ENCODE peak calls at places on chromosomes 6 and 20, in nine cellular contexts. One of them, this sample, is unnamed.

GRCh38 chr6:15132854-15133670 is 112.8 kb upstream of the JARID2 start:
- DNase-seq in lung: peak
- DNase-seq in HFF-Myc: no peak
- DNase-seq in AG04450: peak
- DNase-seq in K562: no peak
- DNase-seq in neural progenitor cell: no peak
- DNase-seq in nephron progenitor cell: no peak
- DNase-seq in H9: no peak
- DNase-seq in lower lobe of right lung: no peak
- DNase-seq in this sample: peak

GRCh38 chr20:43736588-43737091 is 9.8 kb upstream of the GTSF1L start:
- DNase-seq in lung: no peak
- DNase-seq in HFF-Myc: no peak
- DNase-seq in AG04450: no peak
- DNase-seq in K562: peak
- DNase-seq in neural progenitor cell: peak
- DNase-seq in nephron progenitor cell: no peak
- DNase-seq in H9: no peak
- DNase-seq in lower lobe of right lung: no peak
- DNase-seq in this sample: no peak

GRCh38 chr6:154951400-154952200 is 43.5 kb upstream of the TIAM2 start:
- DNase-seq in lung: no peak
- DNase-seq in HFF-Myc: no peak
- DNase-seq in AG04450: no peak
- DNase-seq in K562: no peak
- DNase-seq in neural progenitor cell: no peak
- DNase-seq in nephron progenitor cell: no peak
- DNase-seq in H9: no peak
- DNase-seq in lower lobe of right lung: no peak
- DNase-seq in this sample: no peak

GRCh38 chr20:17210387-17210786 is 16.5 kb upstream of the PCSK2 start:
- DNase-seq in lung: no peak
- DNase-seq in HFF-Myc: no peak
- DNase-seq in AG04450: no peak
- DNase-seq in K562: no peak
- DNase-seq in neural progenitor cell: no peak
- DNase-seq in nephron progenitor cell: no peak
- DNase-seq in H9: no peak
- DNase-seq in lower lobe of right lung: no peak
- DNase-seq in this sample: no peak

GRCh38 chr6:170532867-170533488 is 20.1 kb downstream of the PSMB1 start:
- DNase-seq in lung: no peak
- DNase-seq in HFF-Myc: no peak
- DNase-seq in AG04450: no peak
- DNase-seq in K562: no peak
- DNase-seq in neural progenitor cell: no peak
- DNase-seq in nephron progenitor cell: no peak
- DNase-seq in H9: no peak
- DNase-seq in lower lobe of right lung: no peak
- DNase-seq in this sample: no peak

GRCh38 chr6:47655719-47656595 is 42.4 kb upstream of the ADGRF4 start:
- DNase-seq in lung: no peak
- DNase-seq in HFF-Myc: peak
- DNase-seq in AG04450: no peak
- DNase-seq in K562: peak
- DNase-seq in neural progenitor cell: peak
- DNase-seq in nephron progenitor cell: peak
- DNase-seq in H9: peak
- DNase-seq in lower lobe of right lung: no peak
- DNase-seq in this sample: peak

GRCh38 chr6:97014595-97014994 is 90.1 kb downstream of the KLHL32 start:
- DNase-seq in lung: no peak
- DNase-seq in HFF-Myc: no peak
- DNase-seq in AG04450: no peak
- DNase-seq in K562: no peak
- DNase-seq in neural progenitor cell: no peak
- DNase-seq in nephron progenitor cell: no peak
- DNase-seq in H9: no peak
- DNase-seq in lower lobe of right lung: no peak
- DNase-seq in this sample: no peak

GRCh38 chr6:139965393-139965792 is 590.9 kb upstream of the CITED2 start:
- DNase-seq in lung: no peak
- DNase-seq in HFF-Myc: no peak
- DNase-seq in AG04450: no peak
- DNase-seq in K562: no peak
- DNase-seq in neural progenitor cell: no peak
- DNase-seq in nephron progenitor cell: no peak
- DNase-seq in H9: no peak
- DNase-seq in lower lobe of right lung: no peak
- DNase-seq in this sample: peak

GRCh38 chr6:37182736-37183590 is 13.0 kb downstream of the PIM1 start:
- DNase-seq in lung: peak
- DNase-seq in HFF-Myc: no peak
- DNase-seq in AG04450: no peak
- DNase-seq in K562: peak
- DNase-seq in neural progenitor cell: no peak
- DNase-seq in nephron progenitor cell: no peak
- DNase-seq in H9: no peak
- DNase-seq in lower lobe of right lung: peak
- DNase-seq in this sample: no peak

GRCh38 chr20:21004386-21005076 is 101.6 kb downstream of the LINC00237 start:
- DNase-seq in lung: no peak
- DNase-seq in HFF-Myc: no peak
- DNase-seq in AG04450: no peak
- DNase-seq in K562: no peak
- DNase-seq in neural progenitor cell: no peak
- DNase-seq in nephron progenitor cell: no peak
- DNase-seq in H9: no peak
- DNase-seq in lower lobe of right lung: no peak
- DNase-seq in this sample: no peak

GRCh38 chr6:50927816-50928215 is 109.1 kb downstream of the TFAP2B start:
- DNase-seq in lung: no peak
- DNase-seq in HFF-Myc: no peak
- DNase-seq in AG04450: no peak
- DNase-seq in K562: no peak
- DNase-seq in neural progenitor cell: no peak
- DNase-seq in nephron progenitor cell: no peak
- DNase-seq in H9: no peak
- DNase-seq in lower lobe of right lung: no peak
- DNase-seq in this sample: no peak

GRCh38 chr6:6883011-6883410 is 224.8 kb upstream of the RREB1 start:
- DNase-seq in lung: no peak
- DNase-seq in HFF-Myc: no peak
- DNase-seq in AG04450: no peak
- DNase-seq in K562: no peak
- DNase-seq in neural progenitor cell: no peak
- DNase-seq in nephron progenitor cell: no peak
- DNase-seq in H9: no peak
- DNase-seq in lower lobe of right lung: no peak
- DNase-seq in this sample: no peak

GRCh38 chr6:150925655-150925928 is 60.1 kb downstream of the MTHFD1L start:
- DNase-seq in lung: no peak
- DNase-seq in HFF-Myc: no peak
- DNase-seq in AG04450: no peak
- DNase-seq in K562: no peak
- DNase-seq in neural progenitor cell: no peak
- DNase-seq in nephron progenitor cell: no peak
- DNase-seq in H9: no peak
- DNase-seq in lower lobe of right lung: no peak
- DNase-seq in this sample: peak

GRCh38 chr6:39417440-39417839 is 94.9 kb upstream of the KCNK16 start:
- DNase-seq in lung: no peak
- DNase-seq in HFF-Myc: no peak
- DNase-seq in AG04450: no peak
- DNase-seq in K562: no peak
- DNase-seq in neural progenitor cell: no peak
- DNase-seq in nephron progenitor cell: no peak
- DNase-seq in H9: no peak
- DNase-seq in lower lobe of right lung: no peak
- DNase-seq in this sample: no peak

GRCh38 chr6:13754644-13755043 is 43.0 kb upstream of the RANBP9 start:
- DNase-seq in lung: no peak
- DNase-seq in HFF-Myc: no peak
- DNase-seq in AG04450: no peak
- DNase-seq in K562: no peak
- DNase-seq in neural progenitor cell: no peak
- DNase-seq in nephron progenitor cell: no peak
- DNase-seq in H9: no peak
- DNase-seq in lower lobe of right lung: no peak
- DNase-seq in this sample: no peak

GRCh38 chr6:19478992-19479391 is 358.2 kb upstream of the ID4 start:
- DNase-seq in lung: no peak
- DNase-seq in HFF-Myc: no peak
- DNase-seq in AG04450: no peak
- DNase-seq in K562: no peak
- DNase-seq in neural progenitor cell: no peak
- DNase-seq in nephron progenitor cell: no peak
- DNase-seq in H9: no peak
- DNase-seq in lower lobe of right lung: no peak
- DNase-seq in this sample: peak

DNA sequence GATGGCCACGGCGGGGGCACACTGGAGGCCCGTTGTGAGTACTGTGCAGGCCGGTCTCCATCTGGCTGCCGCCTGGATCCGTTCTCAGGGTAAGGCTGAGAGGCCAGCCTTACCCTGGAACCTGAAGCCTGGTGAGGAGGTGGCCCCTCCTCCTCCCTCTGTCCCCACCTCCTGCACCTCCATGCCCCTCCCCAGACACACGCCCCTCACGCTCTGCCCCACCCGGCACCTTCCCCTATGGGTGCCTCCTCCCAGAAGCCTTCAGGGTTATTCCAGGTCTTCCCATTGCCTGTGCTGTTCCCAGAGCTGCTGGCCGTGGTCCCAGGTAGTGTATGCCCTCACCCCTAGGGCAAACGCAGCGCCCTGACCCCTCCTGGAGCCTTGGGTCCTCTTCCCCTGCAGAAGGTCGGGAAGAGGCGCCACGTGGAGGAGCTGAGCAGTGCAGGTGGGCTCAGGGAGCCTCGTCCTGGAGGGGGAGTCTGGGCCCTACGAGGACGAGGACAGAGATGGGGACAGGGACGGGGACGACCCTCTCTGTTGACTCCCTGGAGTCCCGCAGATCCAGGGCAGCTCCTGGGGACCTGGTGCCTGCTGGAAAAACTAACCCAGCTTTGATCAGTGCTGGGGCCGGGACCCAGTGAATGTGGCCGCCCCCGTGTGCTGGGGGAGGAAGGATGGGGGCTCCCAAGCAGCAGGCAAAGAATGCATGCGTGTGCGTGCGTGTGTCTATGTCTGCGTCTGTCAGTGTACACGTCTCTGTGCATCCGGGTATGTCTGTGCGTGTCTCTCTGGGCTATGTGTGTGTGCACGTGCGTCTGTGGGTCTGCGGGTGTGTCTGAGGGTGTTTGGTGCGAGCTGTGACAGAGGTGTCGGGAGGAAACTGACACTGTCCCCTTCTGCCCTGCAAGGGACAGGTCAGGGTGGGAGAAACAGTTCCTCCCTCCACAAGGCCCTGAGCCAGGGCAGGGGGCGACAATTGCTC is 8.2 kb upstream of the HRH3 start:
- DNase-seq in lung: no peak
- DNase-seq in HFF-Myc: no peak
- DNase-seq in AG04450: no peak
- DNase-seq in K562: peak
- DNase-seq in neural progenitor cell: peak
- DNase-seq in nephron progenitor cell: no peak
- DNase-seq in H9: peak
- DNase-seq in lower lobe of right lung: no peak
- DNase-seq in this sample: no peak
- TF ChIP-seq CTCF in lung: no peak
- TF ChIP-seq CTCF in HFF-Myc: no peak
- TF ChIP-seq CTCF in AG04450: no peak
- TF ChIP-seq CTCF in K562: no peak
- TF ChIP-seq CTCF in neural progenitor cell: no peak
- TF ChIP-seq CTCF in nephron progenitor cell: no peak
- TF ChIP-seq CTCF in H9: no peak
- TF ChIP-seq CTCF in lower lobe of right lung: no peak
- TF ChIP-seq CTCF in this sample: no peak

DNA sequence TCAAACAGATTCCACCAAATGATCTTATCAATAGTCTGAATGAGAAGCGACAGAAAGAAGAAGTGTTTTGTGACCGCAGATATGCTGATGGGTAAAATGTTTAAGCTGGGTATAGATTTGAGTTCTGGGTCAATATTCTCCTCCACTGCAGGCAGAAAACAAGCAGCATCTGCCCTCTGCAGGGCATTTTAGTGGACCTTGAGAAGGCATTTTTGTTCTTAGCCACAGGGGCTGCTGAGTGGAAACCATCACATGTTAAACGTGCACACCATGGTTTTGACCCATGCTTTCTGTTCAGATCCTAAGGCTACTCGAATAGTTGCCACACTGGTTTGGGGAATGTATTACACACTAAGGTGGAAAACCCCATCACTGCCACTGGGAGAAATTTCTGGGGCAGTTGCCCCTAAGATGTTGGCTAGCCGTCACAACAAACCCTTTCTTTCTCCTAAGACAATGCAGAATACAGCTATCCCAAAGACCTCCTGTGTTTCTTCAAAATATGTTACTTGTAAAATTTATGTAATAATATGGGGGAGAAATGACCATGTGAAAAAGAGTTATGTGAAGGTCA is 5.5 kb downstream of the POU3F2 start:
- DNase-seq in lung: no peak
- DNase-seq in HFF-Myc: no peak
- DNase-seq in AG04450: no peak
- DNase-seq in K562: no peak
- DNase-seq in neural progenitor cell: peak
- DNase-seq in nephron progenitor cell: no peak
- DNase-seq in H9: no peak
- DNase-seq in lower lobe of right lung: no peak
- DNase-seq in this sample: no peak
- TF ChIP-seq CTCF in lung: no peak
- TF ChIP-seq CTCF in HFF-Myc: no peak
- TF ChIP-seq CTCF in AG04450: peak
- TF ChIP-seq CTCF in K562: peak
- TF ChIP-seq CTCF in neural progenitor cell: peak
- TF ChIP-seq CTCF in nephron progenitor cell: peak
- TF ChIP-seq CTCF in H9: peak
- TF ChIP-seq CTCF in lower lobe of right lung: no peak
- TF ChIP-seq CTCF in this sample: peak

GRCh38 chr6:90860822-90861601 is 274.1 kb upstream of the MAP3K7 start:
- DNase-seq in lung: no peak
- DNase-seq in HFF-Myc: no peak
- DNase-seq in AG04450: no peak
- DNase-seq in K562: no peak
- DNase-seq in neural progenitor cell: no peak
- DNase-seq in nephron progenitor cell: no peak
- DNase-seq in H9: no peak
- DNase-seq in lower lobe of right lung: no peak
- DNase-seq in this sample: no peak
- TF ChIP-seq CTCF in lung: no peak
- TF ChIP-seq CTCF in HFF-Myc: no peak
- TF ChIP-seq CTCF in AG04450: peak
- TF ChIP-seq CTCF in K562: peak
- TF ChIP-seq CTCF in neural progenitor cell: peak
- TF ChIP-seq CTCF in nephron progenitor cell: peak
- TF ChIP-seq CTCF in H9: no peak
- TF ChIP-seq CTCF in lower lobe of right lung: no peak
- TF ChIP-seq CTCF in this sample: no peak

DNA sequence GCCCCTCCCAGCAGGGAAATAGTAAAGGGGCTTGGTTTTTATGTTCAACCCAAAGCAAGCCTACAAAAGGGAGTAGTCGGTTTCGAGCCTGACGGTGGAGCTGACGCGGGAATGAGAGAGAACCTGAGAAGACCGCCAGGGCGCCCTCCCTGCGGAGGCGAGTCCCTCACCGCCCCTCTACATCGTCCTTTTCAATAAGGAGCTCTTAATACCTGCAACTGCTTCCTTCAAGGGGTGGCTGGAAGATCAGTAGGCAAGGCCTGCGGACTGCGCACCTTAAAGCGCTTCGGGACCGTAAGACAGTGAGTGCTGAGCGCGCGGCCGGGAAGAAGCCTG is 709 bp upstream of the ZNF76 start:
- DNase-seq in lung: no peak
- DNase-seq in HFF-Myc: no peak
- DNase-seq in AG04450: no peak
- DNase-seq in K562: peak
- DNase-seq in neural progenitor cell: no peak
- DNase-seq in nephron progenitor cell: no peak
- DNase-seq in H9: no peak
- DNase-seq in lower lobe of right lung: peak
- DNase-seq in this sample: no peak
- TF ChIP-seq CTCF in lung: no peak
- TF ChIP-seq CTCF in HFF-Myc: no peak
- TF ChIP-seq CTCF in AG04450: peak
- TF ChIP-seq CTCF in K562: no peak
- TF ChIP-seq CTCF in neural progenitor cell: peak
- TF ChIP-seq CTCF in nephron progenitor cell: no peak
- TF ChIP-seq CTCF in H9: peak
- TF ChIP-seq CTCF in lower lobe of right lung: no peak
- TF ChIP-seq CTCF in this sample: peak